ENCODE peak calls at places on chromosomes 4 and X, in nine cellular contexts. E is hippocampal formation, M is hepatocyte, L is fibroblast of villous mesenchyme, U is renal cortical epithelial cell, A is memory B cell, Z is A549, S is NCI-H748 treated with DMSO at 0.1 percent for 48 hours, H is IMR-90. Y is an unnamed sample.
A peak's percentile ranks its signal among the peaks of the same experiment; 100 is the strongest.

GRCh38 chr4:166482755-166483154 is 609.7 kb downstream of the TLL1 start:
- DNase-seq in M (no peak), U (no peak), E (no peak), S (no peak), L (no peak), H (no peak), A (no peak), Z (no peak), Y (no peak)

GRCh38 chr4:155960522-155960921 is 6.9 kb upstream of the CTSO start:
- DNase-seq in Z (no peak), E (no peak), L (peak; percentile 35), A (no peak), U (no peak), S (peak; percentile 47), H (peak; percentile 61), M (no peak), Y (no peak)

GRCh38 chr4:39037491-39037825 is 5.2 kb upstream of the TMEM156 start:
- DNase-seq in A (no peak), Z (no peak), L (peak; percentile 16), E (no peak), U (peak; percentile 95), H (peak; percentile 68), S (no peak), M (peak; percentile 23), Y (no peak)

GRCh38 chr4:54067163-54067562 is 2.8 kb upstream of the CHIC2 start:
- DNase-seq in L (peak; percentile 48), S (no peak), E (no peak), Z (no peak), M (peak; percentile 55), U (peak; percentile 89), H (peak; percentile 71), A (no peak), Y (no peak)

GRCh38 chrX:11543249-11543648 is 122.5 kb downstream of the ARHGAP6 start:
- DNase-seq in E (no peak), U (no peak), L (no peak), H (no peak), Z (no peak), M (no peak), A (no peak), S (no peak), Y (no peak)

GRCh38 chr4:149896428-149896827 is 80.8 kb upstream of the IQCM start:
- DNase-seq in M (peak; percentile 52), S (peak; percentile 11), L (peak; percentile 42), H (peak; percentile 55), Z (no peak), E (peak; percentile 1), A (no peak), U (peak; percentile 33), Y (no peak)

GRCh38 chrX:113305496-113305895 is 464.9 kb upstream of the AMOT start:
- DNase-seq in U (no peak), A (no peak), S (no peak), H (peak; percentile 4), L (peak; percentile 50), E (no peak), Z (no peak), M (no peak), Y (no peak)

GRCh38 chr4:53854991-53855885 is 209.2 kb downstream of the CHIC2 start:
- DNase-seq in H (peak; percentile 60), E (no peak), A (no peak), M (no peak), U (peak; percentile 35), L (peak; percentile 38), Z (no peak), S (no peak), Y (no peak)

GRCh38 chrX:40864972-40865371 is 129.6 kb upstream of the MED14 start:
- DNase-seq in E (no peak), L (no peak), M (no peak), Z (no peak), U (peak; percentile 36), S (no peak), A (no peak), H (peak; percentile 89), Y (no peak)

GRCh38 chr4:22661443-22661842 is 31.3 kb upstream of the GBA3 start:
- DNase-seq in M (no peak), H (peak; percentile 2), A (no peak), S (no peak), Z (no peak), E (no peak), L (peak; percentile 2), U (no peak), Y (no peak)

GRCh38 chr4:74097631-74098550 is 1.1 kb downstream of the CXCL2 start:
- DNase-seq in U (peak; percentile 33), M (peak; percentile 16), S (no peak), E (no peak), L (no peak), A (no peak), Z (no peak), H (no peak), Y (no peak)

GRCh38 chrX:41734530-41734929 is 10.5 kb downstream of the GPR82 start:
- DNase-seq in U (no peak), Z (peak; percentile 15), A (no peak), L (peak; percentile 29), M (no peak), H (peak; percentile 20), E (no peak), S (no peak), Y (no peak)

GRCh38 chr4:45453258-45453841 is 670.5 kb downstream of the GABRG1 start:
- DNase-seq in M (peak; percentile 76), U (peak; percentile 30), S (peak; percentile 3), Z (no peak), A (no peak), L (peak; percentile 1), H (no peak), E (no peak), Y (peak; percentile 17)

GRCh38 chr4:13577660-13578059 is 33.4 kb upstream of the NKX3-2 start:
- DNase-seq in S (no peak), M (no peak), H (no peak), L (no peak), E (no peak), A (no peak), Z (no peak), U (no peak), Y (no peak)

GRCh38 chr4:3318561-3319021 is 25.8 kb downstream of the RGS12 start:
- DNase-seq in E (no peak), M (no peak), Z (no peak), H (no peak), U (no peak), S (no peak), A (no peak), L (no peak), Y (no peak)

GRCh38 chr4:100289980-100290379 is 99.7 kb upstream of the DDIT4L start:
- DNase-seq in M (no peak), L (no peak), A (no peak), Z (no peak), H (no peak), S (no peak), E (no peak), U (no peak), Y (no peak)

GRCh38 chr4:188930822-188931221 is 791.6 kb downstream of the TRIML1 start:
- DNase-seq in E (no peak), U (no peak), M (no peak), A (no peak), L (peak; percentile 18), Z (no peak), H (no peak), S (no peak), Y (no peak)

GRCh38 chr4:87506974-87507701 is 22.0 kb downstream of the SPARCL1 start:
- DNase-seq in H (peak; percentile 85), S (no peak), M (no peak), Z (no peak), E (no peak), A (no peak), U (peak; percentile 75), L (peak; percentile 86), Y (no peak)

GRCh38 chr4:612052-612748 is 13.2 kb upstream of the PDE6B start:
- DNase-seq in E (no peak), S (no peak), M (no peak), L (no peak), Z (no peak), U (no peak), H (no peak), A (no peak), Y (no peak)

GRCh38 chrX:39487166-39488006 is 610.4 kb downstream of the BCOR start:
- DNase-seq in U (no peak), M (no peak), L (no peak), H (no peak), E (no peak), Z (no peak), S (no peak), A (no peak), Y (no peak)

GRCh38 chr4:119286377-119287002 is 35.4 kb downstream of the FABP2 start:
- DNase-seq in A (no peak), E (no peak), M (peak; percentile 64), L (peak; percentile 82), S (no peak), U (peak; percentile 69), H (peak; percentile 83), Z (no peak), Y (no peak)

GRCh38 chr4:139528377-139529005 is 27.5 kb downstream of the SETD7 start:
- DNase-seq in S (no peak), L (peak; percentile 97), M (peak; percentile 52), U (peak; percentile 84), Z (no peak), A (no peak), E (no peak), H (peak; percentile 96), Y (no peak)

GRCh38 chr4:82499705-82500104 is 62.1 kb downstream of the TMEM150C start:
- DNase-seq in S (peak; percentile 13), M (no peak), E (no peak), U (no peak), Z (no peak), L (no peak), A (no peak), H (no peak), Y (no peak)

GRCh38 chr4:100682477-100683218 is 164.8 kb upstream of the EMCN start:
- DNase-seq in M (no peak), S (no peak), A (no peak), E (no peak), L (no peak), H (no peak), Z (no peak), U (no peak), Y (no peak)

GRCh38 chrX:123920065-123920785 is 41.3 kb upstream of the STAG2 start:
- DNase-seq in L (peak; percentile 74), A (no peak), U (peak; percentile 87), M (no peak), S (no peak), H (peak; percentile 84), E (no peak), Z (peak; percentile 43), Y (no peak)

GRCh38 chr4:98510757-98511517 is 147.5 kb downstream of the TSPAN5 start:
- DNase-seq in U (peak; percentile 22), M (no peak), A (no peak), Z (no peak), H (peak; percentile 88), S (no peak), E (no peak), L (peak; percentile 82), Y (no peak)

GRCh38 chr4:110902500-110902899 is 279.6 kb upstream of the PITX2 start:
- DNase-seq in U (no peak), S (no peak), E (no peak), H (peak; percentile 11), Z (no peak), A (no peak), L (peak; percentile 18), M (no peak), Y (no peak)

GRCh38 chrX:129748265-129748664 is 9.5 kb downstream of the XPNPEP2 start:
- DNase-seq in Z (no peak), S (no peak), M (no peak), L (peak; percentile 76), A (no peak), E (no peak), U (peak; percentile 28), H (peak; percentile 78), Y (no peak)

GRCh38 chr4:178351185-178351584 is 908.9 kb upstream of the AGA start:
- DNase-seq in S (no peak), H (no peak), U (no peak), A (no peak), Z (no peak), L (no peak), E (no peak), M (no peak), Y (no peak)

GRCh38 chrX:155612312-155613224 is at the start of gene TMLHE:
- DNase-seq in M (peak; percentile 80), S (peak; percentile 45), U (peak; percentile 29), Z (peak; percentile 46), A (peak; percentile 41), H (peak; percentile 47), E (peak; percentile 38), L (peak; percentile 55), Y (peak; percentile 25)

GRCh38 chrX:92232182-92232581 is 453.0 kb downstream of the PCDH11X start:
- DNase-seq in E (no peak), L (no peak), Z (no peak), U (no peak), H (peak; percentile 2), M (peak; percentile 44), A (no peak), S (no peak), Y (no peak)

Y was measured in GM12891.